ENCODE peak calls at places on chromosomes 16 and 17, in nine cellular contexts. F, Y, U, B, M, P, T, K and I are unnamed samples.

GRCh38 chr16:8867483-8868271 is 1.1 kb downstream of the CARHSP1 start:
- DNase-seq in T (no peak), B (peak), U (peak), Y (no peak), F (peak), P (peak), K (no peak), M (peak), I (no peak)

GRCh38 chr16:79316004-79316458 is 284.5 kb downstream of the MAF start:
- DNase-seq in B (no peak), P (peak), K (no peak), M (no peak), Y (no peak), U (no peak), F (peak), T (no peak), I (peak)

GRCh38 chr16:7381671-7382070 is 49.0 kb downstream of the RBFOX1 start:
- DNase-seq in F (no peak), T (no peak), Y (no peak), M (no peak), B (no peak), U (no peak), K (no peak), P (no peak), I (no peak)

GRCh38 chr17:58332720-58333395 is 4.3 kb upstream of the TSPOAP1 start:
- DNase-seq in T (no peak), P (peak), U (no peak), F (no peak), B (no peak), Y (no peak), M (no peak), K (no peak), I (no peak)

GRCh38 chr17:80195671-80196529 is 24.2 kb downstream of the SGSH start:
- DNase-seq in K (peak), F (no peak), M (no peak), T (peak), Y (no peak), U (no peak), B (no peak), P (peak), I (no peak)

GRCh38 chr16:23434380-23434779 is 18.6 kb downstream of the COG7 start:
- DNase-seq in P (peak), M (peak), Y (peak), B (no peak), K (peak), F (peak), U (peak), T (peak), I (peak)

GRCh38 chr17:64015447-64015846 is 5.0 kb downstream of the ICAM2 start:
- DNase-seq in U (no peak), K (no peak), T (no peak), P (no peak), B (no peak), F (no peak), Y (no peak), M (no peak), I (no peak)

GRCh38 chr16:1193143-1193824 is 31.8 kb downstream of the TPSG1 start:
- DNase-seq in K (no peak), B (no peak), Y (no peak), T (no peak), U (no peak), M (peak), F (no peak), P (no peak), I (no peak)

GRCh38 chr17:29723283-29724047 is 100.8 kb upstream of the CORO6 start:
- DNase-seq in K (no peak), U (no peak), B (no peak), T (no peak), M (no peak), Y (no peak), F (no peak), P (peak), I (no peak)

GRCh38 chr17:82358467-82359350 is at the start of gene TEX19:
- DNase-seq in M (peak), K (peak), F (no peak), U (peak), T (peak), P (peak), B (no peak), Y (no peak), I (no peak)

GRCh38 chr17:36183001-36183810 is 6.8 kb upstream of the TBC1D3B start:
- DNase-seq in K (no peak), P (no peak), M (no peak), F (no peak), Y (peak), B (peak), U (no peak), T (peak), I (no peak)

GRCh38 chr16:51009813-51010212 is 141.3 kb downstream of the SALL1 start:
- DNase-seq in P (no peak), T (no peak), M (no peak), Y (no peak), F (no peak), B (no peak), U (no peak), K (no peak), I (no peak)

GRCh38 chr17:63278731-63279442 is 167.2 kb downstream of the CYB561 start:
- DNase-seq in B (no peak), M (no peak), K (no peak), Y (no peak), T (no peak), F (no peak), P (no peak), U (no peak), I (no peak)

GRCh38 chr17:30415491-30415890 is 36.8 kb downstream of the CPD start:
- DNase-seq in B (no peak), Y (peak), P (no peak), K (no peak), F (no peak), M (no peak), T (no peak), U (no peak), I (no peak)

GRCh38 chr16:14553447-14553846 is 76.6 kb downstream of the PARN start:
- DNase-seq in B (no peak), M (no peak), F (no peak), P (no peak), Y (no peak), K (no peak), T (no peak), U (no peak), I (no peak)

GRCh38 chr17:39639566-39640458 is 2.9 kb downstream of the STARD3 start:
- DNase-seq in Y (no peak), B (no peak), P (no peak), M (no peak), F (no peak), T (no peak), K (no peak), U (no peak), I (no peak)

GRCh38 chr17:75778861-75779249 is 5.8 kb upstream of the UNK start:
- DNase-seq in M (peak), U (no peak), T (no peak), P (peak), K (peak), B (peak), F (no peak), Y (no peak), I (no peak)

GRCh38 chr16:86716649-86717048 is 138.3 kb downstream of the FOXL1 start:
- DNase-seq in B (no peak), K (no peak), Y (no peak), T (no peak), U (no peak), F (peak), P (no peak), M (no peak), I (no peak)

GRCh38 chr17:72492494-72492893 is 371.7 kb downstream of the SOX9 start:
- DNase-seq in T (no peak), P (no peak), M (no peak), F (no peak), Y (no peak), B (no peak), K (no peak), U (no peak), I (no peak)

GRCh38 chr17:21375757-21376584 is at the start of gene KCNJ12:
- DNase-seq in K (peak), Y (no peak), M (no peak), P (peak), F (no peak), U (no peak), T (peak), B (no peak), I (peak)

GRCh38 chr17:59466943-59467801 is 98.2 kb upstream of the DHX40 start:
- DNase-seq in U (no peak), K (no peak), M (peak), B (no peak), P (no peak), F (no peak), T (no peak), Y (no peak), I (no peak)

GRCh38 chr16:5438591-5438990 is 341.0 kb upstream of the EEF2KMT start:
- DNase-seq in T (no peak), B (no peak), U (peak), F (no peak), K (no peak), P (no peak), M (no peak), Y (no peak), I (no peak)

GRCh38 chr17:74354123-74354522 is 7.5 kb downstream of the BTBD17 start:
- DNase-seq in M (no peak), B (no peak), F (no peak), Y (no peak), K (no peak), P (peak), T (no peak), U (peak), I (peak)

GRCh38 chr16:81515281-81515680 is 70.7 kb downstream of the CMIP start:
- DNase-seq in P (no peak), M (peak), F (no peak), B (no peak), K (no peak), T (no peak), Y (no peak), U (no peak), I (no peak)

GRCh38 chr17:76561799-76562268 is 22.0 kb downstream of the PRCD start:
- DNase-seq in K (no peak), T (peak), M (no peak), Y (peak), F (no peak), B (no peak), P (no peak), U (peak), I (no peak)

GRCh38 chr16:59121411-59121810 is 387.3 kb upstream of the GOT2 start:
- DNase-seq in P (no peak), Y (no peak), U (no peak), F (no peak), B (no peak), T (no peak), K (no peak), M (no peak), I (no peak)

GRCh38 chr17:51703364-51704341 is 443.3 kb downstream of the UTP18 start:
- DNase-seq in K (no peak), M (no peak), F (peak), B (peak), T (no peak), P (no peak), U (peak), Y (no peak), I (no peak)

GRCh38 chr16:18832613-18833012 is 31.3 kb upstream of the ARL6IP1 start:
- DNase-seq in F (no peak), Y (no peak), U (no peak), M (no peak), B (no peak), T (no peak), K (no peak), P (no peak), I (no peak)

GRCh38 chr17:28950017-28950751 is 1.1 kb downstream of the PHF12 start:
- DNase-seq in M (peak), T (no peak), P (peak), Y (peak), F (peak), U (peak), B (peak), K (no peak), I (peak)

GRCh38 chr17:1037238-1037879 is 40.4 kb downstream of the TIMM22 start:
- DNase-seq in K (no peak), F (no peak), M (no peak), T (no peak), P (no peak), Y (no peak), B (no peak), U (no peak), I (no peak)

GRCh38 chr17:45262516-45263476 is 902 bp upstream of the SPATA32 start:
- DNase-seq in P (no peak), F (no peak), M (no peak), Y (peak), K (no peak), B (no peak), U (no peak), T (no peak), I (no peak)

GRCh38 chr17:1100382-1100781 is 79.4 kb downstream of the ABR start:
- DNase-seq in M (no peak), T (no peak), K (no peak), Y (no peak), F (no peak), P (no peak), B (no peak), U (no peak), I (no peak)

GRCh38 chr16:11546522-11547485 is 39.9 kb downstream of the LITAF start:
- DNase-seq in K (no peak), T (no peak), P (no peak), B (no peak), F (peak), M (no peak), U (peak), Y (peak), I (peak)